ENCODE peak calls at places on chromosomes 1 and 21, in eight cellular contexts. I, S, A, W, Q, P, G and F are unnamed samples.

GRCh38 chr1:230781596-230781995 is 34.4 kb downstream of the CAPN9 start:
- DNase-seq in A (no peak), W (no peak), I (no peak), Q (no peak), S (no peak), P (no peak), G (no peak), F (no peak)

GRCh38 chr1:202615501-202616354 is 94.5 kb downstream of the SYT2 start:
- DNase-seq in Q (no peak), A (peak), I (no peak), P (no peak), S (no peak), G (no peak), W (no peak), F (no peak)

GRCh38 chr1:40868051-40868723 is 6.0 kb upstream of the CITED4 start:
- DNase-seq in Q (peak), P (no peak), S (no peak), A (no peak), W (peak), G (no peak), I (peak), F (no peak)

GRCh38 chr1:217027403-217028080 is 304.3 kb upstream of the ESRRG start:
- DNase-seq in A (no peak), P (no peak), W (no peak), Q (no peak), I (no peak), S (no peak), G (no peak), F (no peak)

GRCh38 chr1:78627321-78627720 is 7.1 kb downstream of the IFI44L start:
- DNase-seq in Q (no peak), A (no peak), W (no peak), S (no peak), P (no peak), G (no peak), I (no peak), F (no peak)

GRCh38 chr1:209648931-209649776 is 3.1 kb downstream of the LAMB3 start:
- DNase-seq in I (no peak), S (peak), Q (peak), G (no peak), W (peak), P (no peak), A (no peak), F (no peak)

GRCh38 chr1:111620412-111620971 is 903 bp downstream of the RAP1A start:
- DNase-seq in W (peak), Q (no peak), S (no peak), P (no peak), I (no peak), A (no peak), G (no peak), F (no peak)

GRCh38 chr1:78340006-78340405 is 150.8 kb upstream of the PTGFR start:
- DNase-seq in I (no peak), W (no peak), S (peak), G (no peak), A (no peak), Q (no peak), P (no peak), F (no peak)

GRCh38 chr1:78493456-78493855 is 2.7 kb downstream of the PTGFR start:
- DNase-seq in I (no peak), S (no peak), A (no peak), G (no peak), P (no peak), W (no peak), Q (no peak), F (no peak)

GRCh38 chr1:48920741-48921330 is 144.1 kb upstream of the BEND5 start:
- DNase-seq in A (no peak), I (no peak), Q (no peak), S (no peak), G (no peak), W (no peak), P (no peak), F (no peak)

GRCh38 chr1:209106237-209106741 is 477.2 kb upstream of the CAMK1G start:
- DNase-seq in G (peak), I (no peak), A (no peak), W (peak), Q (no peak), P (no peak), S (no peak), F (no peak)

GRCh38 chr1:15668089-15668754 is 15.9 kb upstream of the PLEKHM2 start:
- DNase-seq in Q (no peak), G (no peak), S (no peak), A (no peak), P (no peak), I (no peak), W (no peak), F (no peak)

GRCh38 chr1:64323054-64323453 is 119.6 kb downstream of the UBE2U start:
- DNase-seq in I (no peak), W (no peak), S (no peak), G (no peak), A (no peak), P (no peak), Q (no peak), F (no peak)

GRCh38 chr1:96843196-96843595 is 121.6 kb downstream of the PTBP2 start:
- DNase-seq in G (no peak), Q (no peak), P (no peak), W (no peak), I (no peak), A (no peak), S (no peak), F (no peak)

GRCh38 chr1:81478217-81478616 is 322.5 kb upstream of the ADGRL2 start:
- DNase-seq in I (no peak), S (no peak), W (no peak), A (no peak), P (no peak), Q (peak), G (no peak), F (no peak)

GRCh38 chr1:202599669-202600431 is 110.4 kb downstream of the SYT2 start:
- DNase-seq in I (no peak), A (peak), G (peak), W (peak), Q (peak), P (peak), S (peak), F (no peak)

GRCh38 chr1:222452031-222452430 is 95.9 kb downstream of the HHIPL2 start:
- DNase-seq in S (no peak), I (no peak), W (no peak), G (no peak), A (no peak), P (no peak), Q (no peak), F (no peak)

GRCh38 chr21:31220567-31220966 is 123.5 kb downstream of the TIAM1 start:
- DNase-seq in I (no peak), G (no peak), Q (no peak), W (no peak), P (no peak), S (no peak), A (no peak), F (no peak)

GRCh38 chr1:43165765-43166164 is 6.3 kb downstream of the EBNA1BP2 start:
- DNase-seq in S (no peak), W (no peak), Q (no peak), P (no peak), I (no peak), G (no peak), A (no peak), F (no peak)

GRCh38 chr1:150764617-150765090 is 924 bp downstream of the CTSS start:
- DNase-seq in W (peak), A (no peak), P (no peak), S (peak), Q (no peak), G (no peak), I (no peak), F (no peak)

GRCh38 chr1:236128646-236129178 is 13.6 kb upstream of the GPR137B start:
- DNase-seq in W (no peak), P (no peak), A (no peak), S (no peak), G (no peak), Q (no peak), I (no peak), F (no peak)

GRCh38 chr21:45994086-45994661 is 12.6 kb downstream of the COL6A1 start:
- DNase-seq in G (peak), S (no peak), I (no peak), P (peak), Q (peak), W (no peak), A (no peak), F (no peak)

GRCh38 chr1:175824079-175824478 is 80.7 kb upstream of the TNR start:
- DNase-seq in S (no peak), G (peak), Q (no peak), W (peak), I (no peak), P (peak), A (peak), F (no peak)

GRCh38 chr1:62321438-62321837 is 2.2 kb upstream of the KANK4 start:
- DNase-seq in S (peak), Q (no peak), A (no peak), G (no peak), I (no peak), W (peak), P (no peak), F (no peak)

GRCh38 chr21:45115141-45115540 is 40.8 kb downstream of the ADARB1 start:
- DNase-seq in A (no peak), I (no peak), S (no peak), Q (no peak), P (no peak), G (no peak), W (no peak), F (no peak)

GRCh38 chr1:193303849-193304248 is 117.4 kb upstream of the B3GALT2 start:
- DNase-seq in A (no peak), S (no peak), Q (no peak), W (no peak), P (no peak), I (no peak), G (no peak), F (no peak)

GRCh38 chr21:34524671-34525601 is 12.9 kb upstream of the KCNE1 start:
- DNase-seq in I (no peak), Q (no peak), A (no peak), W (no peak), S (peak), G (peak), P (no peak), F (no peak)

GRCh38 chr1:36178479-36179219 is 22.7 kb downstream of the MAP7D1 start:
- DNase-seq in A (no peak), S (no peak), P (no peak), Q (peak), G (peak), W (no peak), I (no peak), F (no peak)

GRCh38 chr1:155321577-155322497 is 1.1 kb downstream of the RUSC1 start:
- DNase-seq in S (no peak), G (no peak), W (no peak), P (no peak), A (peak), I (no peak), Q (no peak), F (no peak)

GRCh38 chr1:109815809-109816791 is 52.4 kb upstream of the EPS8L3 start:
- DNase-seq in S (no peak), G (no peak), I (no peak), A (no peak), W (no peak), P (no peak), Q (no peak), F (no peak)

GRCh38 chr1:35334485-35334884 is 66.0 kb downstream of the ZMYM4 start:
- DNase-seq in Q (no peak), W (no peak), S (no peak), A (no peak), G (no peak), P (no peak), I (no peak), F (no peak)

GRCh38 chr1:182003953-182004586 is 57.4 kb downstream of the ZNF648 start:
- DNase-seq in A (no peak), W (no peak), Q (no peak), G (no peak), P (no peak), S (no peak), I (no peak), F (no peak)

GRCh38 chr1:242690849-242691602 is 166.5 kb upstream of the PLD5 start:
- DNase-seq in Q (no peak), G (no peak), A (no peak), I (no peak), W (no peak), S (no peak), P (no peak), F (no peak)

GRCh38 chr1:206960676-206961386 is 9.4 kb downstream of the FCAMR start:
- DNase-seq in Q (no peak), A (no peak), I (no peak), P (no peak), W (no peak), G (no peak), S (no peak), F (no peak)

GRCh38 chr1:8419861-8420260 is 101.9 kb downstream of the SLC45A1 start:
- DNase-seq in A (no peak), W (no peak), P (no peak), G (no peak), S (no peak), I (no peak), Q (no peak), F (no peak)

GRCh38 chr1:101284021-101284420 is 47.2 kb downstream of the S1PR1 start:
- DNase-seq in G (no peak), W (no peak), Q (no peak), A (peak), I (no peak), P (peak), S (no peak), F (peak)

GRCh38 chr1:206116873-206117150 is 376 bp downstream of the AVPR1B start:
- DNase-seq in W (no peak), G (no peak), A (no peak), P (no peak), Q (no peak), I (no peak), S (no peak), F (no peak)

GRCh38 chr1:203771901-203772301 is 6.9 kb downstream of the LAX1 start:
- DNase-seq in Q (no peak), P (no peak), S (no peak), A (no peak), G (no peak), W (no peak), I (no peak), F (no peak)

GRCh38 chr1:179706339-179706941 is 36.7 kb upstream of the FAM163A start:
- DNase-seq in Q (peak), I (no peak), A (peak), G (peak), W (peak), P (peak), S (peak), F (peak)